ENCODE peak calls at places on chromosomes 5 and 9, in four cellular contexts. One of them, this sample, is unnamed.

GRCh38 chr5:179288101-179288808 is 57.0 kb downstream of the ADAMTS2 start:
- DNase-seq in GM12878: no peak
- DNase-seq in SK-N-SH: peak; percentile 89
- DNase-seq in Panc1: no peak
- DNase-seq in this sample: no peak

GRCh38 chr5:177553671-177554429 is 513 bp downstream of the FAM193B start:
- DNase-seq in GM12878: no peak
- DNase-seq in SK-N-SH: peak; percentile 83
- DNase-seq in Panc1: no peak
- DNase-seq in this sample: no peak

GRCh38 chr9:36874921-36875320 is 159.1 kb downstream of the PAX5 start:
- DNase-seq in SK-N-SH: no peak
- DNase-seq in Panc1: no peak
- DNase-seq in GM12878: no peak
- DNase-seq in this sample: no peak

GRCh38 chr5:156824800-156825199 is 25.3 kb upstream of the PPP1R2B start:
- DNase-seq in GM12878: no peak
- DNase-seq in SK-N-SH: peak; percentile 23
- DNase-seq in Panc1: no peak
- DNase-seq in this sample: peak; percentile 21

GRCh38 chr5:152547202-152547601 is 142.1 kb upstream of the NMUR2 start:
- DNase-seq in Panc1: no peak
- DNase-seq in GM12878: no peak
- DNase-seq in SK-N-SH: no peak
- DNase-seq in this sample: no peak

GRCh38 chr9:119005162-119005561 is 364.1 kb downstream of the BRINP1 start:
- DNase-seq in Panc1: no peak
- DNase-seq in SK-N-SH: no peak
- DNase-seq in GM12878: no peak
- DNase-seq in this sample: no peak

GRCh38 chr5:69341520-69342161 is 9.0 kb upstream of the CCDC125 start:
- DNase-seq in GM12878: no peak
- DNase-seq in SK-N-SH: no peak
- DNase-seq in Panc1: no peak
- DNase-seq in this sample: no peak

GRCh38 chr5:54531536-54531935 is 14.0 kb downstream of the SNX18 start:
- DNase-seq in SK-N-SH: no peak
- DNase-seq in Panc1: no peak
- DNase-seq in GM12878: no peak
- DNase-seq in this sample: no peak

GRCh38 chr5:43623048-43623447 is 20.1 kb downstream of the NNT start:
- DNase-seq in Panc1: no peak
- DNase-seq in SK-N-SH: no peak
- DNase-seq in GM12878: no peak
- DNase-seq in this sample: no peak

GRCh38 chr9:94031380-94031779 is 52.9 kb upstream of the PTPDC1 start:
- DNase-seq in GM12878: no peak
- DNase-seq in Panc1: no peak
- DNase-seq in SK-N-SH: no peak
- DNase-seq in this sample: no peak

GRCh38 chr5:82620957-82621600 is 342.9 kb upstream of the RPS23 start:
- DNase-seq in SK-N-SH: no peak
- DNase-seq in GM12878: no peak
- DNase-seq in Panc1: no peak
- DNase-seq in this sample: no peak

GRCh38 chr5:149629421-149629820 is 48.1 kb downstream of the ARHGEF37 start:
- DNase-seq in GM12878: no peak
- DNase-seq in SK-N-SH: no peak
- DNase-seq in Panc1: no peak
- DNase-seq in this sample: no peak

DNA sequence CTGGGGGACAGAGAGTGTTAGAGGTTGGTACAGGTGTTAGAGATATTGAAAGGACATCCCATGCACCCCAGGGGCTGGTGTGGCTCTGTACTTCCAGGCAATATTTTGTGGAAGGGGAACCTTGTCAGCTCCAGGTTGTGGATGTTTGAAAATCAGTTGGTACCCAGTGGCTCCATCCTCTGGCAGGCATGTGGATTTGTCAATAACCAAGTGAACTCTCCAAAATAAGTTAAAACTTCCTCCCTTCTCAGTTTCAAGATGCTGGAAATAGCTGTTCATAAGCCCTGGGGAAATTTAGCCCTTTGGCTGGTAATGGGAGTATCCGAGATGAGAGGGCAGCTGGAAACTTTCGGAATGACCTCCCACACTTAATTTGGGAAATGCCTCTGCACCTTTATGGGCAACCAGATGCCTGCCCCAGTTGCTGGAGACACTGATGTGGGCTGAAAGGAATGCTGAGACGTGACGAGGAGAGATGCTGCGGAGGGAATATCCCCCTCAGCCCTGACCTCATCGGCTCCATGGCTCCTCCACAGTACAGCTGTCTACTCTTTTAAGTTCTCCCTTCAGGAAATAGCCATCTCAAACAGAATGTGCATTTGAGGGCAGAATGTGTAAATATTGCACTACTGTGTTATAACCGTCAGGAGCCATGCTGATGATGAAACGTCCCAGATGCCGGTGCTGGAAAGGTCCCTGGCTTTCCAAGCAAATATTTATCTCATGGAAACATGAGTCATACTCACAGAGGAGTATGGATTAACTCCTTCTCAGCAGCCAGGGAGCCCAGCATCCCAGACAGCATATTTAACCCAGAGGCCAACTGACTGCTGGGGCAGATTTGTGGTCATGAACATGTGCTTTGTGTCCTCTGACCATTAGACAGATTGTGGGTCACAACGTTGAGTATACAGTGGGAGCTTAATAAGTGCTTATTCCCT is 29.5 kb downstream of the TGFBI start:
- DNase-seq in SK-N-SH: no peak
- DNase-seq in GM12878: no peak
- DNase-seq in Panc1: peak; percentile 89
- DNase-seq in this sample: peak; percentile 35
- H3K27ac ChIP-seq in SK-N-SH: peak overlapping the region; percentile 89
- H3K27ac ChIP-seq in GM12878: no peak overlapping the region
- H3K27ac ChIP-seq in Panc1: peak overlapping the region; percentile 71
- H3K27ac ChIP-seq in this sample: peak overlapping the region; percentile 3

GRCh38 chr5:52709171-52709925 is 78.4 kb upstream of the ITGA1 start:
- DNase-seq in SK-N-SH: no peak
- DNase-seq in GM12878: no peak
- DNase-seq in Panc1: no peak
- DNase-seq in this sample: no peak
- TF ChIP-seq SIN3A in SK-N-SH: no peak
- TF ChIP-seq SIN3A in GM12878: no peak
- TF ChIP-seq SIN3A in Panc1: no peak
- TF ChIP-seq SIN3A in this sample: no peak

GRCh38 chr9:4299006-4299795 is 667 bp downstream of the GLIS3 start:
- DNase-seq in GM12878: no peak
- DNase-seq in SK-N-SH: peak; percentile 65
- DNase-seq in Panc1: no peak
- DNase-seq in this sample: no peak

GRCh38 chr9:4298255-4299005 is 1.4 kb downstream of the GLIS3 start:
- DNase-seq in Panc1: no peak
- DNase-seq in SK-N-SH: peak; percentile 44
- DNase-seq in GM12878: no peak
- DNase-seq in this sample: no peak

GRCh38 chr9:4296217-4296616 is 3.7 kb downstream of the GLIS3 start:
- DNase-seq in Panc1: no peak
- DNase-seq in GM12878: no peak
- DNase-seq in SK-N-SH: no peak
- DNase-seq in this sample: no peak

GRCh38 chr9:4297795-4298254 is 2.0 kb downstream of the GLIS3 start:
- DNase-seq in SK-N-SH: peak; percentile 74
- DNase-seq in GM12878: no peak
- DNase-seq in Panc1: no peak
- DNase-seq in this sample: no peak

GRCh38 chr9:4297151-4297794 is 2.6 kb downstream of the GLIS3 start:
- DNase-seq in GM12878: no peak
- DNase-seq in SK-N-SH: peak; percentile 54
- DNase-seq in Panc1: no peak
- DNase-seq in this sample: peak; percentile 79
- H3K27ac ChIP-seq in GM12878: no peak overlapping the region
- H3K27ac ChIP-seq in SK-N-SH: peak overlapping the region; percentile 72
- H3K27ac ChIP-seq in Panc1: peak overlapping the region; percentile 49
- H3K27ac ChIP-seq in this sample: peak overlapping the region; percentile 75

DNA sequence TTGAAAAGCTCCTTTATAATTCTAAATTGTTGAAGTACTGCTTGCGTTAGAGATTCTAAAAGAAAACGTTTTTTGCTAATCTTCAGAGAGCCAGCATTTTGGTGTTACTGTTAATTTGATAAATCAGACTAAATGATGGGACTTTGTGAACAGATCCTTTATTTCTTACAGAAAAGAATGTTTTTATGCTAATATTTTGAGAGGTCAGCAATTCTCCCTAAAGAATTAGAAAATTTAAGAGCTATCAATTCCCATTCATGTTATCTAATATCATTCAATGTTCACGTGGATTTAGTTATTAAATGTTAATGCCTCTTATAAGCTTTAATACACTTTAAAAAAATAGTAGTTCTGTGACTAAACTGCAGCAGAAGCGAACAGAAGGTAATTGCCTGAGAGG is 2.4 kb downstream of the AGGF1 start:
- DNase-seq in SK-N-SH: no peak
- DNase-seq in GM12878: no peak
- DNase-seq in Panc1: no peak
- DNase-seq in this sample: no peak
- TF ChIP-seq SIN3A in SK-N-SH: no peak
- TF ChIP-seq SIN3A in GM12878: no peak
- TF ChIP-seq SIN3A in Panc1: no peak
- TF ChIP-seq SIN3A in this sample: no peak

GRCh38 chr9:2274762-2275161 is 259.6 kb downstream of the SMARCA2 start:
- DNase-seq in GM12878: no peak
- DNase-seq in Panc1: no peak
- DNase-seq in SK-N-SH: no peak
- DNase-seq in this sample: no peak

GRCh38 chr9:2264081-2264480 is 248.9 kb downstream of the SMARCA2 start:
- DNase-seq in SK-N-SH: no peak
- DNase-seq in Panc1: no peak
- DNase-seq in GM12878: no peak
- DNase-seq in this sample: no peak

GRCh38 chr9:2267171-2267740 is 252.1 kb downstream of the SMARCA2 start:
- DNase-seq in Panc1: no peak
- DNase-seq in SK-N-SH: no peak
- DNase-seq in GM12878: no peak
- DNase-seq in this sample: no peak

GRCh38 chr9:2271426-2271825 is 256.3 kb downstream of the SMARCA2 start:
- DNase-seq in SK-N-SH: peak; percentile 27
- DNase-seq in GM12878: peak; percentile 37
- DNase-seq in Panc1: no peak
- DNase-seq in this sample: peak; percentile 18

DNA sequence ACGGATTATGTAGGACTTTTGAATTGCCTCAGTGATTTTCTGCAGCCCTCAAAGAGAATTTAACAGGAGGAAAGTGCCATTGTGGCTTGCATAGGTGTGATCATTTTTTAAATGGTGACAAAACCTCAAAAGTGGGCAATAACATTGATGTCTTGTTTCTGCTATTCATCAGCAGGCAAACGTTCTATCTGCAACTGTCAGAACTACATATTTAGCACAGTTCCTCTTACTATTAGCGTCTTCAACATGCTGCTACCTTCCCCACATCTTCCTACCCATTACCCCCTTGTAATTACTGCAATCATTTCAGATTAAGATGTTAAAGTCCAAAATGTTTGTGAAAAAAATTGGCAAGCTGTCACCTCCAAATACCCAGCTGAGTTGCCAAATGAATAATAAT is 254.6 kb downstream of the SMARCA2 start:
- DNase-seq in SK-N-SH: no peak
- DNase-seq in Panc1: no peak
- DNase-seq in GM12878: no peak
- DNase-seq in this sample: no peak
- H3K27ac ChIP-seq in SK-N-SH: no peak overlapping the region
- H3K27ac ChIP-seq in Panc1: no peak overlapping the region
- H3K27ac ChIP-seq in GM12878: no peak overlapping the region
- H3K27ac ChIP-seq in this sample: no peak overlapping the region

GRCh38 chr5:161078793-161079192 is 226.8 kb upstream of the ATP10B start:
- DNase-seq in Panc1: no peak
- DNase-seq in GM12878: no peak
- DNase-seq in SK-N-SH: no peak
- DNase-seq in this sample: no peak
- TF ChIP-seq SIN3A in Panc1: no peak
- TF ChIP-seq SIN3A in GM12878: no peak
- TF ChIP-seq SIN3A in SK-N-SH: no peak
- TF ChIP-seq SIN3A in this sample: no peak

GRCh38 chr5:106288977-106289376 is 1381.8 kb downstream of the EFNA5 start:
- DNase-seq in Panc1: no peak
- DNase-seq in SK-N-SH: no peak
- DNase-seq in GM12878: no peak
- DNase-seq in this sample: no peak

GRCh38 chr5:106292654-106293053 is 1378.1 kb downstream of the EFNA5 start:
- DNase-seq in SK-N-SH: no peak
- DNase-seq in GM12878: no peak
- DNase-seq in Panc1: no peak
- DNase-seq in this sample: no peak

GRCh38 chr5:106290841-106291240 is 1379.9 kb downstream of the EFNA5 start:
- DNase-seq in SK-N-SH: no peak
- DNase-seq in Panc1: no peak
- DNase-seq in GM12878: no peak
- DNase-seq in this sample: no peak
- H3K27ac ChIP-seq in SK-N-SH: no peak overlapping the region
- H3K27ac ChIP-seq in Panc1: no peak overlapping the region
- H3K27ac ChIP-seq in GM12878: no peak overlapping the region
- H3K27ac ChIP-seq in this sample: no peak overlapping the region

GRCh38 chr9:124296800-124297552 is 39.2 kb downstream of the NEK6 start:
- DNase-seq in SK-N-SH: no peak
- DNase-seq in Panc1: no peak
- DNase-seq in GM12878: no peak
- DNase-seq in this sample: no peak
- TF ChIP-seq SIN3A in SK-N-SH: no peak
- TF ChIP-seq SIN3A in Panc1: no peak
- TF ChIP-seq SIN3A in GM12878: no peak
- TF ChIP-seq SIN3A in this sample: no peak

This sample was measured in HCT116.